ENCODE peak calls at places on chromosome 1, in four cellular contexts. X is H1, Z is sigmoid colon, F is GM12891. A is an unnamed sample.

GRCh38 chr1:184691719-184692324 is 62.8 kb downstream of the EDEM3 start:
- DNase-seq in X (no peak), Z (no peak), F (no peak), A (no peak)

GRCh38 chr1:156394835-156395461 is 25.9 kb downstream of the RHBG start:
- DNase-seq in X (no peak), Z (no peak), F (no peak), A (no peak)

GRCh38 chr1:60573726-60574409 is 500.3 kb upstream of the C1orf87 start:
- DNase-seq in X (no peak), Z (no peak), F (no peak), A (no peak)

GRCh38 chr1:153933955-153934354 is 11.2 kb upstream of the GATAD2B start:
- DNase-seq in X (no peak), Z (peak; percentile 27), F (no peak), A (no peak)

GRCh38 chr1:110187139-110187890 is 22.8 kb upstream of the KCNC4 start:
- DNase-seq in X (no peak), Z (no peak), F (no peak), A (no peak)

GRCh38 chr1:157626099-157626498 is 28.2 kb upstream of the FCRL4 start:
- DNase-seq in X (peak; percentile 68), Z (no peak), F (peak; percentile 8), A (no peak)

GRCh38 chr1:28115267-28115666 is 26.9 kb upstream of the EYA3 start:
- DNase-seq in X (no peak), Z (no peak), F (no peak), A (no peak)

GRCh38 chr1:191788551-191788950 is 369.7 kb upstream of the RGS18 start:
- DNase-seq in X (no peak), Z (no peak), F (no peak), A (no peak)

GRCh38 chr1:31949862-31950261 is 11.7 kb upstream of the PTP4A2 start:
- DNase-seq in X (no peak), Z (no peak), F (no peak), A (no peak)

GRCh38 chr1:76668046-76668445 is 199.2 kb upstream of the ST6GALNAC5 start:
- DNase-seq in X (no peak), Z (no peak), F (no peak), A (no peak)

GRCh38 chr1:3459051-3459908 is 4.8 kb downstream of the ARHGEF16 start:
- DNase-seq in X (no peak), Z (no peak), F (no peak), A (no peak)

GRCh38 chr1:212749924-212750535 is 41.5 kb downstream of the NSL1 start:
- DNase-seq in X (no peak), Z (no peak), F (no peak), A (peak; percentile 41)

GRCh38 chr1:177281901-177282300 is 111.1 kb downstream of the BRINP2 start:
- DNase-seq in X (no peak), Z (no peak), F (no peak), A (no peak)

GRCh38 chr1:21621761-21622436 is 47.3 kb downstream of the RAP1GAP start:
- DNase-seq in X (no peak), Z (no peak), F (no peak), A (no peak)

GRCh38 chr1:205332015-205332791 is 10.7 kb upstream of the NUAK2 start:
- DNase-seq in X (no peak), Z (no peak), F (no peak), A (no peak)

GRCh38 chr1:88867743-88868521 is 23.4 kb downstream of the GTF2B start:
- DNase-seq in X (no peak), Z (no peak), F (no peak), A (no peak)

GRCh38 chr1:168170552-168171508 is 7.9 kb upstream of the TIPRL start:
- DNase-seq in X (no peak), Z (no peak), F (no peak), A (no peak)

GRCh38 chr1:153760440-153760839 is 14.8 kb upstream of the SLC27A3 start:
- DNase-seq in X (no peak), Z (no peak), F (no peak), A (no peak)

GRCh38 chr1:24526940-24527542 is 24.4 kb downstream of the RCAN3 start:
- DNase-seq in X (no peak), Z (no peak), F (no peak), A (no peak)

GRCh38 chr1:27868556-27868931 is 3.8 kb upstream of the THEMIS2 start:
- DNase-seq in X (no peak), Z (peak; percentile 46), F (no peak), A (no peak)

GRCh38 chr1:39960461-39960958 is 5.6 kb downstream of the MFSD2A start:
- DNase-seq in X (no peak), Z (no peak), F (peak; percentile 54), A (no peak)

GRCh38 chr1:90143522-90144050 is 148.7 kb downstream of the ZNF326 start:
- DNase-seq in X (no peak), Z (no peak), F (no peak), A (no peak)

GRCh38 chr1:171431994-171432393 is 53.3 kb upstream of the PRRC2C start:
- DNase-seq in X (no peak), Z (no peak), F (no peak), A (no peak)

GRCh38 chr1:199948587-199949280 is 78.8 kb upstream of the NR5A2 start:
- DNase-seq in X (no peak), Z (no peak), F (no peak), A (no peak)

GRCh38 chr1:226943156-226943555 is 3.1 kb downstream of the COQ8A start:
- DNase-seq in X (no peak), Z (no peak), F (no peak), A (no peak)
- TF ChIP-seq POLR2A in X (no peak), Z (no peak), F (no peak), A (no peak)

DNA sequence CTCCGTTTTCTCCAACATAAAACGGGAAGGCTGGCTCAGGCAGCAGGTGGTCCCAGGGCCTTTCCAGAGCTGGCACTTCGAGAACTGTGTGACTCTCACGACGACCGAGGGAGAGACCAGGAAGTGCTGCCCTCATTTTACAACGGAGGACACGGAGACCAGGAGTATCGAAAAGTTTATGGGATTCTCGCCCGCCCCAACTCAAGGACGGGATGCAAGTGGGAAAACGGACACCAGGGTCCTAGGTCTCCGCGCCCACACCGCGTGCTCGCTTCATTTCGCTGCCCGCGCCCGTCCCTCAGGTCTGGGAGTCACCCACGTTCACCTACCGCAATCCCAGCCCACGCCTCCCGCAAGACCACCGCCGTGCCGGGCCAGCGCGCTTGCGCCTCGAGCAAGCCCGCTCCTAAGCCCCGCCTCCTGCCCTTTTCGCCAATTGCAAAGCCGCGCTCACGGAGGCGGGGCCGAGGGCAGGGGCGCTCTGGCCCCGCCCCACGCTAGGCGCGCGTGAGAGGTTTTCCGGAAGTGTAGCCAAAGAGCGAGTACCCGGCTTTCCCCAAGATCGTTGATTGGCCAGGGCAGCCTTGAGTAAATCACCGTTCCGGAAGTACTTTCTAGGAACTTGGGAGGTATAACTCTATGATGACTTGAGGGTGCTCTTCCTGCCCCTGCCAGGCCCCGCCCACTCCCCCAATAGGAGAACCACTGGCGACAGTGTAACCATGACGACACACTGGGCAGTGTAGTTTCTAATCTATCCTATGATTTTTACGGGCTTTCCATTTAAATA is at the start of gene PARS2:
- DNase-seq in X (peak; percentile 95), Z (peak; percentile 99), F (peak; percentile 94), A (peak; percentile 96)
- TF ChIP-seq POLR2A in X (peak; percentile 96), Z (peak; percentile 73), F (peak; percentile 79), A (peak; percentile 90)

DNA sequence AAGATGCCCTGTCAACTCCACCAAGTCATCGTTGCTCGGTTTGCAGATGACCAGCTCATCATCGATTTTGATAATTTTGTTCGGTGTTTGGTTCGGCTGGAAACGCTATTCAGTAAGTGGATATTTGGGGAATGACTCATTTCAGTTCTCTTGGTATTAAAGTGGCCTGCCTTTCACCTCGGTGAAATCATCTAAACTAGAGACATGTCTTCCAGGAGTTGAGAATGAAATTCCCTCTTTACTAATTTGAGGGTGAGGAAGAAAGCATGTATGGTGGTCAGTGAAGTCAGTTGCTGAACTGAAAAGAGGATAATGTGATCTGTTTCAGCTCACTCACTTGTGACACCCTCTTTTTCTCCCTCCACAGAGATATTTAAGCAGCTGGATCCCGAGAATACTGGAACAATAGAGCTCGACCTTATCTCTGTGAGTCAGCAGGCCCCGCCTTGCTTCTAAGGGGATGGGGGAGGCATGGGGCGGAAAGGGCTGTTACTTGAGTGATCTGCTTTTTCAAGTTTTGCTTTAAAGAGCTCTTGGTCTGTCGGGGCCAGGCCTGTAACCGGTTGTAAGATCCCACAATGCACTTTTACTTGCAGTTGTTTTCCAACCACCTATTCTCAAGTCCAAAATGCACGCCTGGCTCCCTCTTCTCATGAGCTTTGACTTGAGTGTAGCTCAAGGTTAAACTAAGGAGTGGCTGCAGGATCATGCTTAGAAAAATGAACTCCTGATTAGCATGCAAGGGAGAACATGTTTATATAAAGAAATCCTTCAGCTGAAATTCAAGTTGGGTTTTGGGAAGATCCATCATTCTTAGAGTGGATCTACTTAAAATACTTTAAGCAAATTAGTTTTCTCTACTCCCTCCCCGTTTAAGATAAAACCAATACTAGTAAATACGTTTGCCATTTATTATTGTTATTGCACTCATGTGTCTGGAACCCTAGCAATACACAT is 59.8 kb downstream of the CAPN2 start:
- DNase-seq in X (peak; percentile 45), Z (peak; percentile 25), F (no peak), A (peak; percentile 49)
- TF ChIP-seq POLR2A in X (no peak), Z (no peak), F (no peak), A (no peak)

DNA sequence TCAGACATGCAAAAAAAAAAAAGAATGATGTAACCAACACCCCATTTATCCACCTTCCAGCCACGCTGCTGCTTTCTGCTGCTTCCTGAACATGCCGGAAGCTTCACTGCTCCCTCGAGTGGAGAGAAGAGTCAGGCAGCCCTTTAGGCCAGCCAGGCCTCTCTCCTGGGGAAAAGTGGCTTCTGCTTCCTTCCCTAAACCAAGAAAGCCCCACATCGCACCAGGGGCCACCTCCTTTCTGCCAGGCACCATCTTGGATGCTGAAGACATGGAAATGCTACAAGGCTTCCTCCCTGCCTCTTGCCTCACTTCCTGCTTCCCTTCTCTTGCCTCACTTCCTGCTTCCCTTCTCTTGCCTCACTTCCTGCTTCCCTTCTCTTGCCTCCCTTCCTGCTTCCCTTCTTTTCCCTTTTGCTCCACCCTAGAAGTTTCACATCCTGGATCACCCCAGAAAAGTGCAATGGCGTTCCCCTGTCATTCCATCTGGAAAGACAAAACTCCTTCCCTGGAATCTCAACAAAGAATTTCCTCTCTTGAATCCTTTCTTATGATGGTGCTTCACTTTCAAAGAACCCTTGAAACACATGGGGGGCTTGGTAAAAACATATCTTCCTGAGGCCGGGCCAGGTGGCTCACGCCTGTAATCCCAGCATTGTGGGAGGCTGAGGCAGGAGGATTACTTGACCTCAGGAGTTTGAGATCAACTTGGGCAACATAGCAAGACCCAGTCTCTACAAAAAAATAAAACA is 18.7 kb downstream of the TNFRSF8 start:
- DNase-seq in X (no peak), Z (no peak), F (no peak), A (no peak)
- TF ChIP-seq POLR2A in X (no peak), Z (no peak), F (no peak), A (no peak)